ENCODE peak calls at places on chromosomes 7 and 10, in six cellular contexts. Z is stomach; U is natural killer cell treated with Interleukin-12 subunit alpha and Interleukin-12 subunit beta and Interleukin-15 and Interleukin-18, amount 100 ng/mL, for 72 hours; S is NCI-H2081; M is stimulated activated CD4-positive, alpha-beta T cell treated with anti-CD3 and anti-CD28 coated beads, Interleukin-1b, Interleukin-23, amount 100 ng/mL, for 48 hours; C is BJ. K is an unnamed sample.

GRCh38 chr7:156139112-156139511 is 326.8 kb upstream of the SHH start:
- DNase-seq in U (no peak), C (no peak), S (no peak), Z (no peak), M (no peak), K (no peak)

GRCh38 chr7:143299840-143300239 is 11.7 kb downstream of the CASP2 start:
- DNase-seq in C (no peak), M (peak), S (peak), Z (peak), U (no peak), K (no peak)

GRCh38 chr7:409344-410281 is 110.0 kb downstream of the PDGFA start:
- DNase-seq in U (peak), S (no peak), M (no peak), Z (no peak), C (no peak), K (no peak)

GRCh38 chr10:72162978-72163377 is 52.8 kb upstream of the ANAPC16 start:
- DNase-seq in C (peak), U (no peak), M (no peak), S (no peak), Z (no peak), K (peak)

GRCh38 chr7:33650828-33651227 is 254.5 kb upstream of the BMPER start:
- DNase-seq in U (no peak), C (peak), Z (no peak), M (no peak), S (no peak), K (no peak)

GRCh38 chr7:23713285-23714235 is 3.5 kb downstream of the STK31 start:
- DNase-seq in Z (no peak), U (no peak), C (peak), S (no peak), M (no peak), K (peak)

GRCh38 chr7:2100278-2101205 is 132.2 kb downstream of the MAD1L1 start:
- DNase-seq in C (no peak), S (no peak), M (peak), U (no peak), Z (no peak), K (no peak)

GRCh38 chr10:11444148-11444516 is 167.3 kb downstream of the USP6NL start:
- DNase-seq in Z (no peak), S (no peak), C (no peak), U (no peak), M (no peak), K (no peak)

GRCh38 chr10:31011660-31012022 is 20.0 kb downstream of the ZNF438 start:
- DNase-seq in M (no peak), U (no peak), C (no peak), Z (no peak), S (no peak), K (no peak)

GRCh38 chr7:84372155-84372621 is 177.6 kb upstream of the SEMA3A start:
- DNase-seq in Z (no peak), S (no peak), M (no peak), C (peak), U (no peak), K (peak)

GRCh38 chr10:8403711-8404371 is 349.4 kb downstream of the GATA3 start:
- DNase-seq in Z (no peak), M (no peak), S (no peak), U (no peak), C (no peak), K (no peak)

GRCh38 chr10:112970036-112970435 is 20.0 kb downstream of the TCF7L2 start:
- DNase-seq in C (no peak), Z (no peak), S (no peak), U (no peak), M (no peak), K (no peak)

GRCh38 chr7:128398016-128398840 is 11.6 kb downstream of the IMPDH1 start:
- DNase-seq in S (peak), C (no peak), M (no peak), Z (peak), U (no peak), K (peak)

GRCh38 chr7:50262916-50263690 is 41.4 kb upstream of the IKZF1 start:
- DNase-seq in Z (no peak), S (no peak), C (no peak), M (no peak), U (no peak), K (no peak)

GRCh38 chr10:14579405-14579804 is 195.3 kb downstream of the FAM107B start:
- DNase-seq in U (no peak), S (no peak), C (no peak), Z (no peak), M (no peak), K (no peak)

GRCh38 chr7:46927131-46927810 is 654.6 kb downstream of the TNS3 start:
- DNase-seq in C (no peak), U (no peak), M (no peak), Z (no peak), S (no peak), K (no peak)

GRCh38 chr10:86311176-86311575 is 55.4 kb downstream of the GRID1 start:
- DNase-seq in M (no peak), S (no peak), Z (no peak), U (no peak), C (no peak), K (no peak)

GRCh38 chr10:43795639-43796038 is 147.0 kb upstream of the ZNF32 start:
- DNase-seq in M (no peak), C (no peak), S (no peak), U (no peak), Z (no peak), K (no peak)

GRCh38 chr10:15483215-15483970 is 112.3 kb upstream of the FAM171A1 start:
- DNase-seq in M (no peak), Z (no peak), C (no peak), U (no peak), S (no peak), K (no peak)

GRCh38 chr7:72492446-72492845 is 80.3 kb upstream of the CALN1 start:
- DNase-seq in M (no peak), Z (no peak), S (no peak), U (no peak), C (no peak), K (no peak)

GRCh38 chr7:44348300-44348699 is 22.9 kb upstream of the CAMK2B start:
- DNase-seq in U (no peak), S (no peak), M (peak), C (no peak), Z (no peak), K (peak)

GRCh38 chr7:133562617-133563016 is 309.7 kb downstream of the EXOC4 start:
- DNase-seq in M (no peak), U (no peak), Z (no peak), S (no peak), C (peak), K (no peak)

GRCh38 chr7:44322631-44323363 is 2.6 kb downstream of the CAMK2B start:
- DNase-seq in Z (no peak), M (no peak), S (no peak), U (no peak), C (no peak), K (no peak)

GRCh38 chr10:132329565-132330485 is 2.2 kb upstream of the LRRC27 start:
- DNase-seq in Z (no peak), C (no peak), S (no peak), U (no peak), M (peak), K (peak)

GRCh38 chr7:128989961-128990360 is 52.2 kb downstream of the IRF5 start:
- DNase-seq in U (no peak), C (no peak), S (no peak), Z (no peak), M (no peak), K (no peak)

GRCh38 chr10:72322280-72323058 is 32.2 kb downstream of the DNAJB12 start:
- DNase-seq in S (no peak), M (peak), C (no peak), U (no peak), Z (no peak), K (peak)

GRCh38 chr10:88243847-88244730 is 339.0 kb downstream of the RNLS start:
- DNase-seq in S (no peak), U (no peak), C (no peak), Z (peak), M (no peak), K (peak)

GRCh38 chr10:89207181-89207800 is at the start of gene CH25H:
- DNase-seq in U (peak), M (peak), S (no peak), C (no peak), Z (peak), K (peak)

GRCh38 chr7:36017111-36017510 is 135.9 kb upstream of the EEPD1 start:
- DNase-seq in S (no peak), M (no peak), U (no peak), Z (no peak), C (no peak), K (no peak)

GRCh38 chr10:6689036-6689435 is 109.0 kb upstream of the PRKCQ start:
- DNase-seq in M (no peak), S (no peak), Z (no peak), U (no peak), C (no peak), K (no peak)

GRCh38 chr7:5638994-5639393 is 142.5 kb downstream of the RNF216 start:
- DNase-seq in C (no peak), U (no peak), M (no peak), Z (no peak), S (no peak), K (peak)

K was measured in brain microvascular endothelial cell.